ENCODE peak calls at places on chromosomes 12 and 14, in nine cellular contexts. One of them, this sample, is unnamed. For H3K4me1, the result is how much of the 10 kb centered on the place peaks cover.

GRCh38 chr12:123524378-123524777 is 9.1 kb downstream of the RILPL1 start:
- DNase-seq in spleen: no peak
- DNase-seq in hepatocyte: no peak
- DNase-seq in heart left ventricle: no peak
- DNase-seq in mesendoderm: no peak
- DNase-seq in RWPE2: no peak
- DNase-seq in left lung: no peak
- DNase-seq in PC-3: no peak
- DNase-seq in GM23248: no peak
- DNase-seq in this sample: no peak

GRCh38 chr12:116320839-116321238 is 43.3 kb upstream of the MED13L start:
- DNase-seq in hepatocyte: no peak
- DNase-seq in spleen: no peak
- DNase-seq in RWPE2: no peak
- DNase-seq in heart left ventricle: no peak
- DNase-seq in left lung: no peak
- DNase-seq in mesendoderm: no peak
- DNase-seq in GM23248: peak
- DNase-seq in PC-3: peak
- DNase-seq in this sample: no peak

GRCh38 chr14:23148596-23149249 is 29.7 kb upstream of the CEBPE start:
- DNase-seq in GM23248: peak
- DNase-seq in mesendoderm: no peak
- DNase-seq in spleen: no peak
- DNase-seq in heart left ventricle: no peak
- DNase-seq in hepatocyte: no peak
- DNase-seq in left lung: no peak
- DNase-seq in RWPE2: no peak
- DNase-seq in PC-3: no peak
- DNase-seq in this sample: no peak

GRCh38 chr14:75268638-75269550 is 9.7 kb upstream of the FOS start:
- DNase-seq in heart left ventricle: no peak
- DNase-seq in hepatocyte: no peak
- DNase-seq in PC-3: no peak
- DNase-seq in mesendoderm: peak
- DNase-seq in GM23248: no peak
- DNase-seq in left lung: no peak
- DNase-seq in RWPE2: no peak
- DNase-seq in spleen: no peak
- DNase-seq in this sample: no peak

GRCh38 chr12:14264777-14265176 is 100.7 kb upstream of the ATF7IP start:
- DNase-seq in heart left ventricle: no peak
- DNase-seq in hepatocyte: no peak
- DNase-seq in RWPE2: no peak
- DNase-seq in mesendoderm: peak
- DNase-seq in left lung: no peak
- DNase-seq in spleen: no peak
- DNase-seq in PC-3: no peak
- DNase-seq in GM23248: peak
- DNase-seq in this sample: no peak

GRCh38 chr12:52394836-52395405 is 9.5 kb upstream of the KRT84 start:
- DNase-seq in mesendoderm: no peak
- DNase-seq in RWPE2: no peak
- DNase-seq in left lung: no peak
- DNase-seq in spleen: peak
- DNase-seq in PC-3: no peak
- DNase-seq in GM23248: no peak
- DNase-seq in heart left ventricle: no peak
- DNase-seq in hepatocyte: no peak
- DNase-seq in this sample: no peak

GRCh38 chr12:2891240-2892053 is 756 bp downstream of the TULP3 start:
- DNase-seq in spleen: no peak
- DNase-seq in GM23248: peak
- DNase-seq in left lung: no peak
- DNase-seq in PC-3: peak
- DNase-seq in mesendoderm: peak
- DNase-seq in RWPE2: no peak
- DNase-seq in hepatocyte: peak
- DNase-seq in heart left ventricle: peak
- DNase-seq in this sample: peak

GRCh38 chr12:3491938-3492867 is 1.2 kb downstream of the PRMT8 start:
- DNase-seq in PC-3: peak
- DNase-seq in spleen: no peak
- DNase-seq in RWPE2: no peak
- DNase-seq in GM23248: peak
- DNase-seq in mesendoderm: peak
- DNase-seq in hepatocyte: peak
- DNase-seq in heart left ventricle: peak
- DNase-seq in left lung: peak
- DNase-seq in this sample: peak

GRCh38 chr12:72271741-72272661 is at the start of gene TRHDE:
- DNase-seq in PC-3: peak
- DNase-seq in heart left ventricle: peak
- DNase-seq in RWPE2: no peak
- DNase-seq in spleen: peak
- DNase-seq in GM23248: peak
- DNase-seq in hepatocyte: peak
- DNase-seq in left lung: peak
- DNase-seq in mesendoderm: peak
- DNase-seq in this sample: peak

GRCh38 chr12:64670856-64671639 is 60.8 kb downstream of the RASSF3 start:
- DNase-seq in PC-3: peak
- DNase-seq in GM23248: peak
- DNase-seq in heart left ventricle: no peak
- DNase-seq in RWPE2: no peak
- DNase-seq in spleen: no peak
- DNase-seq in left lung: no peak
- DNase-seq in mesendoderm: peak
- DNase-seq in hepatocyte: no peak
- DNase-seq in this sample: no peak

GRCh38 chr12:120339256-120339655 is 11.7 kb upstream of the PLA2G1B start:
- DNase-seq in left lung: no peak
- DNase-seq in spleen: no peak
- DNase-seq in RWPE2: no peak
- DNase-seq in PC-3: no peak
- DNase-seq in heart left ventricle: no peak
- DNase-seq in mesendoderm: no peak
- DNase-seq in GM23248: no peak
- DNase-seq in hepatocyte: no peak
- DNase-seq in this sample: no peak

GRCh38 chr12:54054442-54055332 is 1.1 kb downstream of the HOXC4 start:
- DNase-seq in heart left ventricle: no peak
- DNase-seq in hepatocyte: no peak
- DNase-seq in PC-3: no peak
- DNase-seq in left lung: no peak
- DNase-seq in GM23248: peak
- DNase-seq in RWPE2: no peak
- DNase-seq in spleen: no peak
- DNase-seq in mesendoderm: no peak
- DNase-seq in this sample: no peak

GRCh38 chr14:104722938-104723650 is 935 bp upstream of the ADSS1 start:
- DNase-seq in PC-3: no peak
- DNase-seq in hepatocyte: no peak
- DNase-seq in heart left ventricle: no peak
- DNase-seq in spleen: no peak
- DNase-seq in mesendoderm: peak
- DNase-seq in RWPE2: no peak
- DNase-seq in left lung: no peak
- DNase-seq in GM23248: no peak
- DNase-seq in this sample: no peak

GRCh38 chr12:7647071-7647470 is 18.6 kb downstream of the APOBEC1 start:
- DNase-seq in heart left ventricle: no peak
- DNase-seq in RWPE2: no peak
- DNase-seq in spleen: no peak
- DNase-seq in GM23248: no peak
- DNase-seq in PC-3: no peak
- DNase-seq in mesendoderm: no peak
- DNase-seq in left lung: no peak
- DNase-seq in hepatocyte: no peak
- DNase-seq in this sample: no peak

GRCh38 chr12:69045430-69045829 is 112.5 kb upstream of the CPM start:
- DNase-seq in PC-3: no peak
- DNase-seq in left lung: no peak
- DNase-seq in spleen: no peak
- DNase-seq in RWPE2: no peak
- DNase-seq in heart left ventricle: no peak
- DNase-seq in GM23248: no peak
- DNase-seq in mesendoderm: no peak
- DNase-seq in hepatocyte: no peak
- DNase-seq in this sample: no peak

GRCh38 chr12:63668028-63668799 is at the start of gene DPY19L2:
- DNase-seq in left lung: peak
- DNase-seq in heart left ventricle: peak
- DNase-seq in GM23248: peak
- DNase-seq in spleen: peak
- DNase-seq in RWPE2: peak
- DNase-seq in mesendoderm: peak
- DNase-seq in PC-3: peak
- DNase-seq in hepatocyte: peak
- DNase-seq in this sample: peak

GRCh38 chr14:50559990-50560928 is at the start of gene ATL1:
- DNase-seq in RWPE2: peak
- DNase-seq in left lung: peak
- DNase-seq in spleen: peak
- DNase-seq in hepatocyte: peak
- DNase-seq in PC-3: peak
- DNase-seq in mesendoderm: peak
- DNase-seq in GM23248: peak
- DNase-seq in heart left ventricle: peak
- DNase-seq in this sample: peak

GRCh38 chr12:124195226-124195938 is 99.5 kb upstream of the RFLNA start:
- DNase-seq in GM23248: no peak
- DNase-seq in mesendoderm: no peak
- DNase-seq in hepatocyte: no peak
- DNase-seq in RWPE2: no peak
- DNase-seq in heart left ventricle: no peak
- DNase-seq in PC-3: no peak
- DNase-seq in left lung: no peak
- DNase-seq in spleen: no peak
- DNase-seq in this sample: no peak

GRCh38 chr12:105329926-105330282 is 587 bp upstream of the C12orf75 start:
- DNase-seq in heart left ventricle: no peak
- DNase-seq in GM23248: peak
- DNase-seq in left lung: no peak
- DNase-seq in mesendoderm: no peak
- DNase-seq in PC-3: no peak
- DNase-seq in spleen: no peak
- DNase-seq in RWPE2: no peak
- DNase-seq in hepatocyte: no peak
- DNase-seq in this sample: no peak

GRCh38 chr12:105331805-105332251 is 1.3 kb downstream of the C12orf75 start:
- DNase-seq in GM23248: peak
- DNase-seq in heart left ventricle: no peak
- DNase-seq in left lung: no peak
- DNase-seq in PC-3: peak
- DNase-seq in RWPE2: no peak
- DNase-seq in mesendoderm: peak
- DNase-seq in hepatocyte: peak
- DNase-seq in spleen: no peak
- DNase-seq in this sample: no peak

GRCh38 chr12:105330938-105331804 is 680 bp downstream of the C12orf75 start:
- DNase-seq in heart left ventricle: peak
- DNase-seq in GM23248: peak
- DNase-seq in RWPE2: no peak
- DNase-seq in left lung: peak
- DNase-seq in mesendoderm: peak
- DNase-seq in hepatocyte: peak
- DNase-seq in PC-3: peak
- DNase-seq in spleen: peak
- DNase-seq in this sample: peak

GRCh38 chr12:105332925-105333324 is 2.4 kb downstream of the C12orf75 start:
- DNase-seq in GM23248: peak
- DNase-seq in spleen: no peak
- DNase-seq in PC-3: no peak
- DNase-seq in left lung: no peak
- DNase-seq in mesendoderm: no peak
- DNase-seq in RWPE2: no peak
- DNase-seq in hepatocyte: no peak
- DNase-seq in heart left ventricle: no peak
- DNase-seq in this sample: no peak

GRCh38 chr12:105330283-105330937 is at the start of gene C12orf75:
- DNase-seq in mesendoderm: peak
- DNase-seq in heart left ventricle: peak
- DNase-seq in RWPE2: peak
- DNase-seq in left lung: peak
- DNase-seq in GM23248: peak
- DNase-seq in PC-3: peak
- DNase-seq in spleen: peak
- DNase-seq in hepatocyte: peak
- DNase-seq in this sample: peak
- H3K27ac ChIP-seq in mesendoderm: no peak
- H3K27ac ChIP-seq in heart left ventricle: no peak
- H3K27ac ChIP-seq in RWPE2: peak
- H3K27ac ChIP-seq in left lung: peak
- H3K27ac ChIP-seq in GM23248: peak
- H3K27ac ChIP-seq in PC-3: peak
- H3K27ac ChIP-seq in spleen: peak
- H3K27ac ChIP-seq in hepatocyte: peak
- H3K27ac ChIP-seq in this sample: peak

GRCh38 chr12:57141249-57141648 is 6.2 kb downstream of the LRP1-AS start:
- DNase-seq in heart left ventricle: no peak
- DNase-seq in GM23248: no peak
- DNase-seq in left lung: no peak
- DNase-seq in PC-3: no peak
- DNase-seq in hepatocyte: no peak
- DNase-seq in mesendoderm: no peak
- DNase-seq in spleen: no peak
- DNase-seq in RWPE2: no peak
- DNase-seq in this sample: no peak
- H3K4me3 ChIP-seq in heart left ventricle: no peak
- H3K4me3 ChIP-seq in GM23248: no peak
- H3K4me3 ChIP-seq in left lung: no peak
- H3K4me3 ChIP-seq in PC-3: no peak
- H3K4me3 ChIP-seq in hepatocyte: no peak
- H3K4me3 ChIP-seq in mesendoderm: no peak
- H3K4me3 ChIP-seq in spleen: no peak
- H3K4me3 ChIP-seq in RWPE2: no peak
- H3K4me3 ChIP-seq in this sample: no peak

GRCh38 chr12:108722992-108723766 is 8.1 kb downstream of the CORO1C start:
- DNase-seq in mesendoderm: peak
- DNase-seq in spleen: no peak
- DNase-seq in GM23248: peak
- DNase-seq in heart left ventricle: no peak
- DNase-seq in left lung: peak
- DNase-seq in PC-3: peak
- DNase-seq in hepatocyte: no peak
- DNase-seq in RWPE2: no peak
- DNase-seq in this sample: no peak
- H3K4me1 ChIP-seq in mesendoderm: under half
- H3K4me1 ChIP-seq in spleen: under half
- H3K4me1 ChIP-seq in GM23248: half or more
- H3K4me1 ChIP-seq in heart left ventricle: half or more
- H3K4me1 ChIP-seq in left lung: half or more
- H3K4me1 ChIP-seq in PC-3: half or more
- H3K4me1 ChIP-seq in hepatocyte: under half
- H3K4me1 ChIP-seq in RWPE2: half or more
- H3K4me1 ChIP-seq in this sample: under half

DNA sequence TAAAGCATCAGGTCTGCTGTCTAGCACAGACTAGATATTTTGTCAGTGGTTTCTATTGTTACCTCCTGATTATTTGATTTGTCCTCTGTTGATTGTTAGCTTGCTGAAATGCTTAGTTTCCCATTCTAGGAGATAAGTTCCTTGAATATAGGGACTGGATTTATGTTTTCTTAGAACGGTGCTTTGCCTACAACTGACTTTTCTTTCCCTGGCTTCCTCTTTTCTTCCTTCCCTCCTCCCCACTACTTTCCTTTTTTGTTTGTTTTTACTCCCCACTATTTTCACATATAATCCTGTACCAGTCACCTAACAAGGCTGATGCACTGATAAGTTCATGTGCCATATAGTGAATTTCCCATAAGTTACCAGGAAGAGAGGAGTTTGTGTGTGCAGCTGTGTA is 58.5 kb upstream of the METAP2 start:
- DNase-seq in mesendoderm: no peak
- DNase-seq in RWPE2: no peak
- DNase-seq in GM23248: no peak
- DNase-seq in heart left ventricle: no peak
- DNase-seq in spleen: no peak
- DNase-seq in left lung: no peak
- DNase-seq in PC-3: no peak
- DNase-seq in hepatocyte: no peak
- DNase-seq in this sample: no peak
- H3K27ac ChIP-seq in mesendoderm: no peak
- H3K27ac ChIP-seq in RWPE2: no peak
- H3K27ac ChIP-seq in GM23248: no peak
- H3K27ac ChIP-seq in heart left ventricle: no peak
- H3K27ac ChIP-seq in spleen: no peak
- H3K27ac ChIP-seq in left lung: no peak
- H3K27ac ChIP-seq in PC-3: no peak
- H3K27ac ChIP-seq in hepatocyte: no peak
- H3K27ac ChIP-seq in this sample: no peak

This sample was measured in pancreas.